ENCODE peak calls at places on chromosomes 4 and X, in seven cellular contexts. One of them, this sample, is unnamed.
A peak's percentile ranks its signal among the peaks of the same experiment; 100 is the strongest.

GRCh38 chr4:73839071-73839470 is 2.6 kb downstream of the CXCL6 start:
- DNase-seq in psoas muscle: no peak
- DNase-seq in left ventricle myocardium inferior: no peak
- DNase-seq in CD4-positive, alpha-beta memory T cell: no peak
- DNase-seq in testis: no peak
- DNase-seq in brain microvascular endothelial cell: no peak
- DNase-seq in ascending aorta: no peak
- DNase-seq in this sample: no peak

GRCh38 chrX:148929686-148930085 is 429.3 kb downstream of the AFF2 start:
- DNase-seq in psoas muscle: no peak
- DNase-seq in ascending aorta: no peak
- DNase-seq in brain microvascular endothelial cell: peak; percentile 28
- DNase-seq in testis: no peak
- DNase-seq in CD4-positive, alpha-beta memory T cell: no peak
- DNase-seq in left ventricle myocardium inferior: no peak
- DNase-seq in this sample: no peak

GRCh38 chr4:83108101-83108861 is 6.2 kb downstream of the PLAC8 start:
- DNase-seq in ascending aorta: no peak
- DNase-seq in testis: no peak
- DNase-seq in left ventricle myocardium inferior: no peak
- DNase-seq in brain microvascular endothelial cell: no peak
- DNase-seq in psoas muscle: no peak
- DNase-seq in CD4-positive, alpha-beta memory T cell: peak; percentile 33
- DNase-seq in this sample: no peak

GRCh38 chr4:24158031-24158430 is 268.2 kb upstream of the PPARGC1A start:
- DNase-seq in ascending aorta: no peak
- DNase-seq in left ventricle myocardium inferior: no peak
- DNase-seq in CD4-positive, alpha-beta memory T cell: no peak
- DNase-seq in psoas muscle: no peak
- DNase-seq in brain microvascular endothelial cell: no peak
- DNase-seq in testis: no peak
- DNase-seq in this sample: no peak

GRCh38 chrX:74458738-74459137 is 37.4 kb downstream of the SLC16A2 start:
- DNase-seq in CD4-positive, alpha-beta memory T cell: no peak
- DNase-seq in brain microvascular endothelial cell: peak; percentile 9
- DNase-seq in testis: no peak
- DNase-seq in psoas muscle: no peak
- DNase-seq in left ventricle myocardium inferior: no peak
- DNase-seq in ascending aorta: no peak
- DNase-seq in this sample: no peak

GRCh38 chr4:118867311-118868067 is 21.2 kb upstream of the SYNPO2 start:
- DNase-seq in ascending aorta: no peak
- DNase-seq in brain microvascular endothelial cell: no peak
- DNase-seq in psoas muscle: no peak
- DNase-seq in CD4-positive, alpha-beta memory T cell: no peak
- DNase-seq in testis: no peak
- DNase-seq in left ventricle myocardium inferior: no peak
- DNase-seq in this sample: no peak

GRCh38 chrX:2401590-2402360 is 99.0 kb downstream of the DHRSX start:
- DNase-seq in psoas muscle: peak; percentile 46
- DNase-seq in left ventricle myocardium inferior: peak; percentile 50
- DNase-seq in CD4-positive, alpha-beta memory T cell: no peak
- DNase-seq in testis: peak; percentile 47
- DNase-seq in ascending aorta: no peak
- DNase-seq in brain microvascular endothelial cell: no peak
- DNase-seq in this sample: peak; percentile 31

GRCh38 chrX:19740744-19741143 is 146.7 kb downstream of the SH3KBP1 start:
- DNase-seq in CD4-positive, alpha-beta memory T cell: no peak
- DNase-seq in psoas muscle: no peak
- DNase-seq in brain microvascular endothelial cell: no peak
- DNase-seq in left ventricle myocardium inferior: no peak
- DNase-seq in ascending aorta: no peak
- DNase-seq in testis: no peak
- DNase-seq in this sample: no peak

GRCh38 chr4:105631818-105632400 is 76.6 kb downstream of the INTS12 start:
- DNase-seq in psoas muscle: no peak
- DNase-seq in left ventricle myocardium inferior: no peak
- DNase-seq in testis: no peak
- DNase-seq in CD4-positive, alpha-beta memory T cell: no peak
- DNase-seq in brain microvascular endothelial cell: no peak
- DNase-seq in ascending aorta: no peak
- DNase-seq in this sample: no peak

GRCh38 chrX:2689773-2690666 is 1.1 kb upstream of the CD99 start:
- DNase-seq in left ventricle myocardium inferior: no peak
- DNase-seq in testis: no peak
- DNase-seq in brain microvascular endothelial cell: no peak
- DNase-seq in psoas muscle: no peak
- DNase-seq in ascending aorta: no peak
- DNase-seq in CD4-positive, alpha-beta memory T cell: no peak
- DNase-seq in this sample: peak; percentile 65

GRCh38 chr4:109879636-109880314 is 31.9 kb downstream of the LRIT3 start:
- DNase-seq in left ventricle myocardium inferior: no peak
- DNase-seq in CD4-positive, alpha-beta memory T cell: no peak
- DNase-seq in brain microvascular endothelial cell: no peak
- DNase-seq in testis: no peak
- DNase-seq in ascending aorta: no peak
- DNase-seq in psoas muscle: no peak
- DNase-seq in this sample: peak; percentile 23

GRCh38 chr4:174423257-174423944 is 98.9 kb downstream of the HPGD start:
- DNase-seq in ascending aorta: no peak
- DNase-seq in psoas muscle: peak; percentile 15
- DNase-seq in testis: peak; percentile 22
- DNase-seq in left ventricle myocardium inferior: no peak
- DNase-seq in CD4-positive, alpha-beta memory T cell: peak; percentile 8
- DNase-seq in brain microvascular endothelial cell: peak; percentile 89
- DNase-seq in this sample: peak; percentile 39

DNA sequence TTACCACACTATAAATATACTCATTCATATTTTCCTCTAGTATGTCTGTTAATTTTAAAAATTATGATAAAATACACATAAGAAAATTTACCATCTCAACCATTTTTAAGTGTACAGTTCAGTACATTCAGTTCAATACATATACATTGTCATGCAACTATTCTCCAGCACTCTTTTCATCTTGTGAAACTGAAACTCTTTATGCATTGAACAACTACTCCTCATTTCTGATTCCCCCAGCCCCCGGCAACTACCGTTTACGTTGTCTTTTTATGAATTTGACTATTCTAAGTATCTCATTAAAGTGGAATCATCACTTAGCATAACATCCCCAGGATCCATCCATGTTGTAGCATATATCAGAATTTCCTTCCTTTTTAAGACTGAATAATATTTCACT is 8.7 kb downstream of the SMARCAD1 start:
- DNase-seq in left ventricle myocardium inferior: no peak
- DNase-seq in brain microvascular endothelial cell: no peak
- DNase-seq in psoas muscle: no peak
- DNase-seq in ascending aorta: no peak
- DNase-seq in CD4-positive, alpha-beta memory T cell: no peak
- DNase-seq in testis: no peak
- DNase-seq in this sample: no peak
- H3K36me3 ChIP-seq in left ventricle myocardium inferior: peaks cover 82% of the 10 kb centered on the region
- H3K36me3 ChIP-seq in brain microvascular endothelial cell: peaks cover 34% of the 10 kb centered on the region
- H3K36me3 ChIP-seq in psoas muscle: peaks cover 83% of the 10 kb centered on the region
- H3K36me3 ChIP-seq in ascending aorta: peaks cover 25% of the 10 kb centered on the region
- H3K36me3 ChIP-seq in CD4-positive, alpha-beta memory T cell: peaks cover 8% of the 10 kb centered on the region
- H3K36me3 ChIP-seq in testis: no peaks in the 10 kb centered on the region
- H3K36me3 ChIP-seq in this sample: no peaks in the 10 kb centered on the region

GRCh38 chrX:154323537-154323936 is 27.9 kb downstream of the TKTL1 start:
- DNase-seq in psoas muscle: no peak
- DNase-seq in brain microvascular endothelial cell: no peak
- DNase-seq in CD4-positive, alpha-beta memory T cell: no peak
- DNase-seq in ascending aorta: no peak
- DNase-seq in left ventricle myocardium inferior: no peak
- DNase-seq in testis: no peak
- DNase-seq in this sample: no peak
- H3K27me3 ChIP-seq in psoas muscle: no peaks in the 10 kb centered on the region
- H3K27me3 ChIP-seq in brain microvascular endothelial cell: peaks cover 7% of the 10 kb centered on the region
- H3K27me3 ChIP-seq in CD4-positive, alpha-beta memory T cell: no peaks in the 10 kb centered on the region
- H3K27me3 ChIP-seq in ascending aorta: no peaks in the 10 kb centered on the region
- H3K27me3 ChIP-seq in left ventricle myocardium inferior: no peaks in the 10 kb centered on the region
- H3K27me3 ChIP-seq in testis: no peaks in the 10 kb centered on the region
- H3K27me3 ChIP-seq in this sample: no peaks in the 10 kb centered on the region

GRCh38 chr4:151205722-151206121 is 71.2 kb upstream of the PRSS48 start:
- DNase-seq in ascending aorta: no peak
- DNase-seq in left ventricle myocardium inferior: no peak
- DNase-seq in CD4-positive, alpha-beta memory T cell: no peak
- DNase-seq in psoas muscle: no peak
- DNase-seq in testis: no peak
- DNase-seq in brain microvascular endothelial cell: no peak
- DNase-seq in this sample: no peak
- H3K27ac ChIP-seq in ascending aorta: peak overlapping the region; percentile 35
- H3K27ac ChIP-seq in left ventricle myocardium inferior: peak overlapping the region; percentile 77
- H3K27ac ChIP-seq in CD4-positive, alpha-beta memory T cell: no peak overlapping the region
- H3K27ac ChIP-seq in psoas muscle: no peak overlapping the region
- H3K27ac ChIP-seq in testis: no peak overlapping the region
- H3K27ac ChIP-seq in brain microvascular endothelial cell: no peak overlapping the region
- H3K27ac ChIP-seq in this sample: no peak overlapping the region

GRCh38 chrX:54561622-54562021 is 31.6 kb downstream of the GNL3L start:
- DNase-seq in CD4-positive, alpha-beta memory T cell: no peak
- DNase-seq in brain microvascular endothelial cell: no peak
- DNase-seq in ascending aorta: no peak
- DNase-seq in left ventricle myocardium inferior: no peak
- DNase-seq in psoas muscle: no peak
- DNase-seq in testis: no peak
- DNase-seq in this sample: no peak

GRCh38 chrX:54564942-54565341 is 34.9 kb downstream of the GNL3L start:
- DNase-seq in ascending aorta: no peak
- DNase-seq in CD4-positive, alpha-beta memory T cell: no peak
- DNase-seq in psoas muscle: no peak
- DNase-seq in testis: no peak
- DNase-seq in brain microvascular endothelial cell: no peak
- DNase-seq in left ventricle myocardium inferior: no peak
- DNase-seq in this sample: no peak

GRCh38 chrX:54560411-54560810 is 30.4 kb downstream of the GNL3L start:
- DNase-seq in brain microvascular endothelial cell: peak; percentile 2
- DNase-seq in psoas muscle: no peak
- DNase-seq in left ventricle myocardium inferior: no peak
- DNase-seq in CD4-positive, alpha-beta memory T cell: no peak
- DNase-seq in testis: no peak
- DNase-seq in ascending aorta: no peak
- DNase-seq in this sample: no peak
- H3K36me3 ChIP-seq in brain microvascular endothelial cell: peaks cover 17% of the 10 kb centered on the region
- H3K36me3 ChIP-seq in psoas muscle: peaks cover 65% of the 10 kb centered on the region
- H3K36me3 ChIP-seq in left ventricle myocardium inferior: peaks cover 44% of the 10 kb centered on the region
- H3K36me3 ChIP-seq in CD4-positive, alpha-beta memory T cell: peaks cover 23% of the 10 kb centered on the region
- H3K36me3 ChIP-seq in testis: no peaks in the 10 kb centered on the region
- H3K36me3 ChIP-seq in ascending aorta: peaks cover 15% of the 10 kb centered on the region
- H3K36me3 ChIP-seq in this sample: no peaks in the 10 kb centered on the region

GRCh38 chrX:140918398-140919043 is 83.9 kb upstream of the SPANXB1 start:
- DNase-seq in psoas muscle: no peak
- DNase-seq in left ventricle myocardium inferior: no peak
- DNase-seq in testis: peak; percentile 41
- DNase-seq in brain microvascular endothelial cell: peak; percentile 44
- DNase-seq in CD4-positive, alpha-beta memory T cell: peak; percentile 78
- DNase-seq in ascending aorta: no peak
- DNase-seq in this sample: peak; percentile 59
- H3K27me3 ChIP-seq in psoas muscle: no peaks in the 10 kb centered on the region
- H3K27me3 ChIP-seq in left ventricle myocardium inferior: no peaks in the 10 kb centered on the region
- H3K27me3 ChIP-seq in testis: no peaks in the 10 kb centered on the region
- H3K27me3 ChIP-seq in brain microvascular endothelial cell: no peaks in the 10 kb centered on the region
- H3K27me3 ChIP-seq in CD4-positive, alpha-beta memory T cell: no peaks in the 10 kb centered on the region
- H3K27me3 ChIP-seq in ascending aorta: no peaks in the 10 kb centered on the region
- H3K27me3 ChIP-seq in this sample: no peaks in the 10 kb centered on the region

GRCh38 chrX:46531442-46531841 is 13.8 kb downstream of the ZNF674 start:
- DNase-seq in brain microvascular endothelial cell: no peak
- DNase-seq in psoas muscle: no peak
- DNase-seq in left ventricle myocardium inferior: no peak
- DNase-seq in CD4-positive, alpha-beta memory T cell: no peak
- DNase-seq in ascending aorta: no peak
- DNase-seq in testis: no peak
- DNase-seq in this sample: no peak
- H3K27ac ChIP-seq in brain microvascular endothelial cell: no peak overlapping the region
- H3K27ac ChIP-seq in psoas muscle: no peak overlapping the region
- H3K27ac ChIP-seq in left ventricle myocardium inferior: no peak overlapping the region
- H3K27ac ChIP-seq in CD4-positive, alpha-beta memory T cell: no peak overlapping the region
- H3K27ac ChIP-seq in ascending aorta: no peak overlapping the region
- H3K27ac ChIP-seq in testis: no peak overlapping the region
- H3K27ac ChIP-seq in this sample: no peak overlapping the region

GRCh38 chr4:41693629-41694028 is 54.9 kb downstream of the PHOX2B start:
- DNase-seq in brain microvascular endothelial cell: peak; percentile 12
- DNase-seq in left ventricle myocardium inferior: no peak
- DNase-seq in CD4-positive, alpha-beta memory T cell: no peak
- DNase-seq in psoas muscle: no peak
- DNase-seq in ascending aorta: no peak
- DNase-seq in testis: no peak
- DNase-seq in this sample: no peak
- H3K36me3 ChIP-seq in brain microvascular endothelial cell: no peaks in the 10 kb centered on the region
- H3K36me3 ChIP-seq in left ventricle myocardium inferior: peaks cover 73% of the 10 kb centered on the region
- H3K36me3 ChIP-seq in CD4-positive, alpha-beta memory T cell: no peaks in the 10 kb centered on the region
- H3K36me3 ChIP-seq in psoas muscle: peaks cover 79% of the 10 kb centered on the region
- H3K36me3 ChIP-seq in ascending aorta: peaks cover 43% of the 10 kb centered on the region
- H3K36me3 ChIP-seq in testis: no peaks in the 10 kb centered on the region
- H3K36me3 ChIP-seq in this sample: no peaks in the 10 kb centered on the region

GRCh38 chr4:54225671-54226398 is 3.3 kb upstream of the PDGFRA start:
- DNase-seq in brain microvascular endothelial cell: no peak
- DNase-seq in testis: no peak
- DNase-seq in left ventricle myocardium inferior: no peak
- DNase-seq in psoas muscle: no peak
- DNase-seq in CD4-positive, alpha-beta memory T cell: no peak
- DNase-seq in ascending aorta: no peak
- DNase-seq in this sample: no peak
- H3K27me3 ChIP-seq in brain microvascular endothelial cell: peaks cover 2% of the 10 kb centered on the region
- H3K27me3 ChIP-seq in testis: no peaks in the 10 kb centered on the region
- H3K27me3 ChIP-seq in left ventricle myocardium inferior: peaks cover 100% of the 10 kb centered on the region
- H3K27me3 ChIP-seq in psoas muscle: no peaks in the 10 kb centered on the region
- H3K27me3 ChIP-seq in CD4-positive, alpha-beta memory T cell: peaks cover 37% of the 10 kb centered on the region
- H3K27me3 ChIP-seq in ascending aorta: no peaks in the 10 kb centered on the region
- H3K27me3 ChIP-seq in this sample: peaks cover 62% of the 10 kb centered on the region